ENCODE peak calls at places on chromosome 19, in six cellular contexts. Z is dorsolateral prefrontal cortex; T is RWPE1; N is Caco-2; D is GM23338; B is stimulated activated CD4-positive, alpha-beta T cell treated with anti-CD3 and anti-CD28 coated beads, Interleukin-15, amount 100 ng/mL, for 48 hours. U is an unnamed sample.

GRCh38 chr19:1132625-1133383 is 29.0 kb downstream of the GPX4 start:
- DNase-seq in B (no peak), T (no peak), N (no peak), Z (no peak), D (no peak), U (no peak)

GRCh38 chr19:46065486-46065885 is 24.7 kb upstream of the IGFL4 start:
- DNase-seq in Z (no peak), T (peak; percentile 60), D (no peak), B (no peak), N (no peak), U (peak; percentile 55)

GRCh38 chr19:48405850-48406249 is 12.4 kb downstream of the GRIN2D start:
- DNase-seq in D (no peak), T (no peak), N (peak; percentile 47), Z (no peak), B (no peak), U (no peak)

GRCh38 chr19:485583-486236 is 10.6 kb upstream of the MADCAM1 start:
- DNase-seq in Z (peak; percentile 89), D (no peak), N (no peak), T (no peak), B (no peak), U (no peak)

GRCh38 chr19:49425922-49426592 is 869 bp downstream of the GFY start:
- DNase-seq in T (peak; percentile 34), B (no peak), N (peak; percentile 81), D (peak; percentile 98), Z (no peak), U (peak; percentile 59)

GRCh38 chr19:13906525-13906904 is 514 bp downstream of the CC2D1A start:
- DNase-seq in B (peak; percentile 15), T (peak; percentile 61), N (peak; percentile 59), Z (no peak), D (peak; percentile 43), U (peak; percentile 44)

GRCh38 chr19:47587295-47587694 is 14.3 kb upstream of the ZNF541 start:
- DNase-seq in T (peak; percentile 30), B (no peak), N (no peak), D (no peak), Z (no peak), U (no peak)

GRCh38 chr19:10191347-10191746 is 3.4 kb downstream of the DNMT1 start:
- DNase-seq in D (no peak), Z (no peak), T (no peak), N (peak; percentile 18), B (no peak), U (peak; percentile 23)

GRCh38 chr19:38506723-38507550 is 73.4 kb downstream of the RYR1 start:
- DNase-seq in Z (peak; percentile 41), B (peak; percentile 56), D (peak; percentile 99), N (peak; percentile 75), T (peak; percentile 97), U (peak; percentile 73)

GRCh38 chr19:1057185-1057857 is 9.6 kb upstream of the ARHGAP45 start:
- DNase-seq in T (no peak), B (no peak), D (peak; percentile 83), N (no peak), Z (no peak), U (no peak)

GRCh38 chr19:19115954-19116353 is 22.3 kb downstream of the TMEM161A start:
- DNase-seq in T (no peak), N (peak; percentile 44), D (peak; percentile 89), Z (no peak), B (peak; percentile 40), U (peak; percentile 12)

GRCh38 chr19:50712833-50713232 is 6.8 kb downstream of the SHANK1 start:
- DNase-seq in T (no peak), N (no peak), B (no peak), D (no peak), Z (no peak), U (no peak)

GRCh38 chr19:5090780-5091575 is 122.1 kb downstream of the KDM4B start:
- DNase-seq in D (no peak), B (no peak), T (no peak), Z (peak; percentile 72), N (no peak), U (no peak)

GRCh38 chr19:38932425-38933179 is 1.9 kb downstream of the MRPS12 start:
- DNase-seq in Z (no peak), D (peak; percentile 80), N (no peak), T (no peak), B (peak; percentile 31), U (no peak)

GRCh38 chr19:778910-779653 is 18.2 kb upstream of the PTBP1 start:
- DNase-seq in T (peak; percentile 92), N (peak; percentile 58), Z (no peak), D (peak; percentile 49), B (no peak), U (no peak)

GRCh38 chr19:51480590-51480989 is 2.3 kb downstream of the CEACAM18 start:
- DNase-seq in N (peak; percentile 70), B (no peak), T (peak; percentile 22), D (peak; percentile 81), Z (no peak), U (no peak)

GRCh38 chr19:5306531-5306930 is 34.1 kb downstream of the PTPRS start:
- DNase-seq in B (no peak), Z (no peak), T (no peak), N (no peak), D (no peak), U (no peak)

GRCh38 chr19:1855040-1855827 is 7.0 kb upstream of the REXO1 start:
- DNase-seq in B (peak; percentile 85), N (no peak), T (peak; percentile 94), D (peak; percentile 97), Z (no peak), U (peak; percentile 92)

GRCh38 chr19:2039959-2040646 is 10.9 kb downstream of the MKNK2 start:
- DNase-seq in N (no peak), Z (no peak), T (no peak), B (no peak), D (no peak), U (no peak)

GRCh38 chr19:3682741-3683404 is 17.4 kb downstream of the PIP5K1C start:
- DNase-seq in D (no peak), Z (no peak), B (no peak), T (no peak), N (no peak), U (no peak)

GRCh38 chr19:7926727-7927604 is 1.0 kb upstream of the CTXN1 start:
- DNase-seq in D (no peak), N (no peak), B (no peak), Z (no peak), T (no peak), U (no peak)

GRCh38 chr19:37979547-37980082 is 72.6 kb downstream of the SIPA1L3 start:
- DNase-seq in B (no peak), N (peak; percentile 56), D (no peak), Z (no peak), T (peak; percentile 92), U (no peak)

GRCh38 chr19:5143471-5144411 is 174.8 kb downstream of the KDM4B start:
- DNase-seq in D (no peak), Z (no peak), T (no peak), N (no peak), B (no peak), U (no peak)

GRCh38 chr19:7287716-7288115 is 6.5 kb downstream of the INSR start:
- DNase-seq in B (no peak), T (no peak), Z (no peak), D (no peak), N (peak; percentile 63), U (no peak)

GRCh38 chr19:12796146-12797071 is 5.1 kb downstream of the JUNB start:
- DNase-seq in Z (peak; percentile 81), T (peak; percentile 51), N (peak; percentile 83), D (peak; percentile 96), B (peak; percentile 70), U (peak; percentile 80)

GRCh38 chr19:2811221-2811722 is 8.4 kb upstream of the ZNF554 start:
- DNase-seq in Z (no peak), B (no peak), T (no peak), D (no peak), N (peak; percentile 43), U (no peak)

GRCh38 chr19:11387154-11388034 is 3.3 kb upstream of the EPOR start:
- DNase-seq in D (no peak), Z (no peak), B (no peak), N (no peak), T (no peak), U (no peak)

GRCh38 chr19:56167064-56167578 is 8.7 kb upstream of the GALP start:
- DNase-seq in B (no peak), Z (no peak), D (peak; percentile 82), T (peak; percentile 34), N (peak; percentile 35), U (peak; percentile 46)

GRCh38 chr19:4140237-4140711 is 13.2 kb upstream of the CREB3L3 start:
- DNase-seq in Z (peak; percentile 40), N (peak; percentile 60), B (no peak), T (peak; percentile 81), D (peak; percentile 94), U (peak; percentile 75)

GRCh38 chr19:43518051-43518450 is 8.9 kb downstream of the ETHE1 start:
- DNase-seq in D (no peak), T (no peak), N (no peak), Z (no peak), B (no peak), U (peak; percentile 26)

GRCh38 chr19:45768644-45769053 is 403 bp downstream of the SIX5 start:
- DNase-seq in N (peak; percentile 61), D (peak; percentile 51), T (peak; percentile 59), Z (no peak), B (peak; percentile 45), U (peak; percentile 64)

GRCh38 chr19:6138066-6138465 is 2.6 kb downstream of the ACSBG2 start:
- DNase-seq in N (no peak), B (no peak), D (no peak), T (no peak), Z (no peak), U (no peak)

U was measured in T47D.